ENCODE peak calls at places on chromosomes 3 and 15, in four cellular contexts. V is heart left ventricle, Z is ovary, T is HCT116. F is an unnamed sample.

GRCh38 chr3:23948761-23949160 is 3.7 kb downstream of the NR1D2 start:
- DNase-seq in Z (no peak), V (no peak), T (no peak), F (no peak)

GRCh38 chr15:20351448-20351961 is 190.1 kb downstream of the GOLGA6L6 start:
- DNase-seq in Z (no peak), V (peak; percentile 32), T (no peak), F (no peak)

GRCh38 chr3:12472000-12472399 is 12.3 kb upstream of the TSEN2 start:
- DNase-seq in Z (no peak), V (no peak), T (no peak), F (no peak)

GRCh38 chr15:24898715-24899278 is 56.0 kb upstream of the SNRPN start:
- DNase-seq in V (no peak), Z (no peak), T (no peak), F (no peak)

GRCh38 chr3:32969656-32970055 is 18.2 kb downstream of the CCR4 start:
- DNase-seq in Z (no peak), V (no peak), T (no peak), F (no peak)

GRCh38 chr15:39669671-39670070 is 88.8 kb downstream of the THBS1 start:
- DNase-seq in T (no peak), Z (no peak), V (no peak), F (no peak)

GRCh38 chr15:76309561-76310330 is 1.5 kb downstream of the ETFA start:
- DNase-seq in V (no peak), Z (no peak), T (no peak), F (no peak)

GRCh38 chr3:50302095-50303037 is 1.0 kb downstream of the HYAL1 start:
- DNase-seq in T (no peak), V (peak; percentile 29), Z (no peak), F (no peak)

GRCh38 chr15:90022345-90022744 is 21.2 kb downstream of the ZNF710 start:
- DNase-seq in V (no peak), T (no peak), Z (no peak), F (no peak)

GRCh38 chr3:156305672-156306071 is 185.3 kb downstream of the KCNAB1 start:
- DNase-seq in T (no peak), Z (no peak), V (no peak), F (no peak)

GRCh38 chr3:154125378-154126030 is 4.3 kb downstream of the ARHGEF26 start:
- DNase-seq in V (no peak), T (no peak), Z (no peak), F (no peak)

GRCh38 chr3:46484911-46485696 is 12.7 kb upstream of the RTP3 start:
- DNase-seq in T (no peak), V (no peak), Z (no peak), F (no peak)

GRCh38 chr3:25901796-25902195 is 111.9 kb downstream of the OXSM start:
- DNase-seq in T (no peak), Z (no peak), V (no peak), F (no peak)

GRCh38 chr3:89372456-89372855 is 265.0 kb downstream of the EPHA3 start:
- DNase-seq in V (no peak), Z (no peak), T (no peak), F (no peak)

GRCh38 chr15:70430029-70430428 is 332.3 kb upstream of the TLE3 start:
- DNase-seq in V (no peak), Z (no peak), T (no peak), F (no peak)

GRCh38 chr3:46400000-46400734 is 6.7 kb downstream of the CCR5AS start:
- DNase-seq in Z (no peak), V (no peak), T (no peak), F (no peak)

GRCh38 chr15:80367094-80367493 is 37.1 kb upstream of the ARNT2 start:
- DNase-seq in V (no peak), Z (no peak), T (peak; percentile 45), F (no peak)

GRCh38 chr15:56460046-56460445 is 4.9 kb downstream of the MNS1 start:
- DNase-seq in T (no peak), Z (no peak), V (no peak), F (no peak)

GRCh38 chr3:40196966-40197365 is 112.5 kb upstream of the EIF1B start:
- DNase-seq in T (no peak), V (no peak), Z (no peak), F (no peak)

GRCh38 chr15:66251790-66252355 is 1.7 kb downstream of the MEGF11 start:
- DNase-seq in Z (no peak), V (no peak), T (no peak), F (no peak)
- H3K4me3 ChIP-seq in Z (peak overlapping the region; percentile 48), V (peak overlapping the region; percentile 56), T (peak overlapping the region; percentile 65), F (peak overlapping the region; percentile 74)

GRCh38 chr3:128647307-128647706 is 3.3 kb downstream of the RPN1 start:
- DNase-seq in T (no peak), V (no peak), Z (no peak), F (no peak)

GRCh38 chr3:128649264-128649663 is 1.4 kb downstream of the RPN1 start:
- DNase-seq in V (no peak), T (no peak), Z (no peak), F (no peak)

GRCh38 chr3:128648402-128648801 is 2.2 kb downstream of the RPN1 start:
- DNase-seq in V (no peak), Z (no peak), T (no peak), F (no peak)

GRCh38 chr3:128650096-128651050 is at the start of gene RPN1:
- DNase-seq in V (peak; percentile 97), T (peak; percentile 86), Z (peak; percentile 97), F (peak; percentile 79)
- TF ChIP-seq POLR2A in V (peak; percentile 48), T (peak; percentile 70), Z (peak; percentile 71), F (peak; percentile 83)

GRCh38 chr3:11288021-11288491 is 15.9 kb downstream of the ATG7 start:
- DNase-seq in V (no peak), Z (no peak), T (no peak), F (no peak)
- H3K4me1 ChIP-seq in V (peaks cover 41% of the 10 kb centered on the region), Z (peaks cover 22% of the 10 kb centered on the region), T (peaks cover 44% of the 10 kb centered on the region), F (peaks cover 68% of the 10 kb centered on the region)

GRCh38 chr15:40751745-40752144 is 3.3 kb downstream of the RMDN3 start:
- DNase-seq in T (no peak), Z (no peak), V (no peak), F (no peak)

GRCh38 chr15:40756938-40757337 is 1.9 kb upstream of the RMDN3 start:
- DNase-seq in V (no peak), Z (no peak), T (no peak), F (no peak)

GRCh38 chr15:40754883-40755815 is at the start of gene RMDN3:
- DNase-seq in Z (peak; percentile 94), T (peak; percentile 80), V (peak; percentile 93), F (peak; percentile 61)

GRCh38 chr15:40755821-40756220 is 767 bp upstream of the RMDN3 start:
- DNase-seq in V (no peak), T (no peak), Z (no peak), F (no peak)

DNA sequence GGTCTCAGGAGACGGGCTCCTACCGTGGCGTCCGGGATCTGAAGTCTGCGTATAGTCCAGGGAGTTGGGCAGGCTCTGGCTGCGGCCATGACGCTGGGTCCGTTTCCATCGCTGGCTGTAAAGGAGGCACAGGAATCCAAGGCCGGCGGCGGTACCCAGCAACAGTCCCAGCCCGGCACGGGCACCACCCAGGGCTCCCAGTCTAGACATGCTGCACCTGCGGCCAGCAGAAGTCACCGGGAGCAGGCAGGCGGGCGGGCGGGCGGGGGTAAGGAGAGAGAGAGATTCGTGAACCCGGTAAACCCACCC is 526 bp downstream of the RMDN3 start:
- DNase-seq in V (no peak), Z (no peak), T (no peak), F (no peak)
- H3K4me3 ChIP-seq in V (peak overlapping the region; percentile 85), Z (peak overlapping the region; percentile 68), T (peak overlapping the region; percentile 99), F (peak overlapping the region; percentile 83)

DNA sequence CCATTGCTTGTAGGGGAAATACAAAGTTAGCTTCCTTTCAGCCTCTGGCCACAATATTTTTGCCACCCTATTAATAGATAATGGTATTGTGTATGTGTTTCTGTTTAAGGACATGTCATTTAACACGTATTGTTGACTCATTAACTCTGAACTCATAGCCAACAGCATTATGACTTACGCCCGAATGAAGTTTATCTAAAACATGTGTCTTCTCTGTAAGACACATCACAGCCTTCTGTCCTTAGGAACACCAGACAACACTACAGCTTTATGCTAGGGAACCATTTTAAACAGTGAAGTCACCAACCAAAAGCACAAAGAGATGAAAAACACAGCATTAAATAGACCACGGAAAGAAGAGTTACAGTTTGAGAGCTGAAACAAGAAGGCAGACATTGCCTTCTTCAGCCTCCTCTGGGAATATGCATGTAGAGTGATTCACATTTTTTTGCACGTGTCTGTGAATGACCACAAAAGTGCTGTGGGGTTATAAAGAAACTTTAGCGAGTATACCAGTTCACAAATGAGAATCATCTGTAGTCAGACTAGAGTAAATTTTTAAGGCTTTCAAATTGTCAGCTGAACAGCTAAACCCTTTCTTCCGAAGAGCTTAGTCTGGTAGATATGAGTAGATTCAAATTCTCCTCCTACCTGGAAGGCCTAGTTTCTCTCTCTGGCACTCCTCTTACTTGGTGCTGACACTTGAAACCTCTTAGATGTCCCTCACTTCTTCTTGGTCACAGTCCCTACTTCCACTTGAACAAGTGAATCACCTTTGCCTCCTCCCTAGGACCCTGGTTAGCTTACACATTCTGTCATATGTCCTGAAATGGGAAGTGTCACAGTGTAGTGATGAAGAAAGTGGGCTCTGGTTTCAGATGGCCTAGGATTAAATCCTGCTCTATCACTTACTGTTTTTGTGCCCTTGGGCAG is 32.2 kb downstream of the MCTP2 start:
- DNase-seq in V (no peak), T (no peak), Z (no peak), F (no peak)
- TF ChIP-seq POLR2A in V (no peak), T (no peak), Z (no peak), F (no peak)

GRCh38 chr3:128804017-128804816 is 75.2 kb upstream of the ACAD9 start:
- DNase-seq in Z (no peak), T (no peak), V (no peak), F (no peak)
- H3K4me1 ChIP-seq in Z (peaks cover 4% of the 10 kb centered on the region), T (peaks cover 31% of the 10 kb centered on the region), V (peaks cover 89% of the 10 kb centered on the region), F (peaks cover 71% of the 10 kb centered on the region)

DNA sequence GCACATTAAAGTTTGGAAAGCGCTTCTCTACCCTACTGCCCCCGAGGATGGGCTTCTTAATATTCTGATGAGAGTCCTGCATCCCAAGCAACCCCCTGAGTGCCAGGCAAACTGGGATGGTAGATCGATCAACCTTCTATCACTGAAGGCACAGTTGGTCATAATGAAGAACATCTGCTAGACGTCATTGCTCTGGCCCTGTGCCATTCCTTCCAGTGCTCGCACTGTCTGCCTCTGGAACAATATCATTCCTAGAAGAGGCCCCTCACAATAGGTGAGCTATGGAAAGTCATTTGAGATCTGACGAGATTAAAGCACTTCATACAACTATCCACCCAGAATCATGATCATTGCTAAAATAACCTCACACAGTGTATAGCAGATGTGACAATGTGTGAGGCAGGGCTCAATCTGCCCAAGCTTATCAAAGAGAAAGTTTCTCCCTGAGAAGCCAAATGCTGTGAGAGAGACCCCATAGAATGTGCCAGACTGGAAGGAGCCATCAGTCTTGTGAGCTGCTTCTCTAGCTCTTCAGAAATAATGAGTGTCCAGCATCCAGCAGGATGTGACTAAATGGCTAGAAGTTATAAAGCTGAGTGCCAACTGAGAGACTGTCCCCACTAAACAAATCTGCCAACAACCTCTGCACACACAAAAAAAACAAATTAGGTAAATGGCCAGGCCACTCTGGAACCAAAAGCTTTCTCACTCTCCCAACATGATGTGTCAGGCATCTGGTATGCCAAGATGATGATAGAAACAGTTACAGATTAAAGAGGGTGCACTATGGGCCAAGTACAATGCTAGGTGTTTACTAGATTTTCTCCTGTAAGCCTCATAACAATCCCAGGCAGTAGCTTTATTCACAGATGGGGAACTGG is 165.5 kb downstream of the NECTIN3 start:
- DNase-seq in T (no peak), Z (no peak), V (no peak), F (no peak)
- H3K4me3 ChIP-seq in T (no peak overlapping the region), Z (no peak overlapping the region), V (no peak overlapping the region), F (no peak overlapping the region)

GRCh38 chr3:127761101-127761802 is 61.1 kb downstream of the MGLL start:
- DNase-seq in V (no peak), Z (no peak), T (no peak), F (no peak)
- TF ChIP-seq POLR2A in V (no peak), Z (no peak), T (no peak), F (peak; percentile 38)